ENCODE peak calls at places on chromosome 20, in nine cellular contexts. A, Q, L, W, F, T, Z, G and M are unnamed samples. For H3K79me2, the result is how much of the 10 kb centered on the place peaks cover.

GRCh38 chr20:15141880-15142279 is 804.5 kb upstream of the FLRT3 start:
- DNase-seq in A (no peak), Q (no peak), L (no peak), W (no peak), F (no peak), T (no peak), Z (no peak), G (no peak), M (no peak)

GRCh38 chr20:19212524-19213502 is at the start of gene SLC24A3:
- DNase-seq in A (peak), Q (peak), L (peak), W (peak), F (peak), T (no peak), Z (peak), G (no peak), M (peak)

GRCh38 chr20:51624157-51624731 is 81.7 kb upstream of the NFATC2 start:
- DNase-seq in A (peak), Q (peak), L (peak), W (peak), F (peak), T (peak), Z (peak), G (peak), M (peak)

GRCh38 chr20:37007898-37008649 is 56.6 kb upstream of the SAMHD1 start:
- DNase-seq in A (no peak), Q (peak), L (no peak), W (peak), F (peak), T (peak), Z (peak), G (peak), M (peak)

GRCh38 chr20:1945134-1945618 is 48.7 kb downstream of the PDYN start:
- DNase-seq in A (no peak), Q (peak), L (no peak), W (no peak), F (no peak), T (no peak), Z (peak), G (no peak), M (no peak)

GRCh38 chr20:16314320-16314719 is 258.9 kb downstream of the KIF16B start:
- DNase-seq in A (no peak), Q (no peak), L (no peak), W (no peak), F (no peak), T (no peak), Z (no peak), G (no peak), M (no peak)

GRCh38 chr20:59253779-59254319 is 46.6 kb upstream of the EDN3 start:
- DNase-seq in A (peak), Q (no peak), L (no peak), W (peak), F (no peak), T (no peak), Z (no peak), G (no peak), M (peak)

GRCh38 chr20:36030143-36030542 is 61.8 kb downstream of the CNBD2 start:
- DNase-seq in A (no peak), Q (peak), L (no peak), W (no peak), F (no peak), T (no peak), Z (no peak), G (no peak), M (no peak)

GRCh38 chr20:31839782-31840487 is 5.5 kb downstream of the FOXS1 start:
- DNase-seq in A (no peak), Q (no peak), L (no peak), W (no peak), F (no peak), T (no peak), Z (peak), G (no peak), M (no peak)

GRCh38 chr20:32189691-32190607 is 17.6 kb downstream of the PLAGL2 start:
- DNase-seq in A (peak), Q (peak), L (peak), W (peak), F (no peak), T (peak), Z (peak), G (no peak), M (no peak)

GRCh38 chr20:32236819-32237218 is 29.1 kb downstream of the POFUT1 start:
- DNase-seq in A (no peak), Q (no peak), L (no peak), W (no peak), F (no peak), T (no peak), Z (no peak), G (no peak), M (no peak)

GRCh38 chr20:3704085-3704484 is 8.3 kb downstream of the SIGLEC1 start:
- DNase-seq in A (no peak), Q (no peak), L (peak), W (peak), F (no peak), T (no peak), Z (no peak), G (no peak), M (no peak)

GRCh38 chr20:45372646-45373352 is 5.3 kb downstream of the TP53TG5 start:
- DNase-seq in A (peak), Q (no peak), L (peak), W (no peak), F (no peak), T (no peak), Z (peak), G (no peak), M (no peak)

GRCh38 chr20:25081065-25081729 is 744 bp downstream of the VSX1 start:
- DNase-seq in A (peak), Q (no peak), L (peak), W (peak), F (no peak), T (no peak), Z (peak), G (no peak), M (no peak)

GRCh38 chr20:13545755-13546154 is 93.0 kb downstream of the TASP1 start:
- DNase-seq in A (no peak), Q (no peak), L (no peak), W (no peak), F (no peak), T (peak), Z (peak), G (no peak), M (no peak)

GRCh38 chr20:31722388-31723281 is at the start of gene BCL2L1:
- DNase-seq in A (peak), Q (peak), L (peak), W (peak), F (peak), T (peak), Z (peak), G (peak), M (peak)

GRCh38 chr20:56504373-56505005 is 20.1 kb upstream of the FAM209A start:
- DNase-seq in A (peak), Q (no peak), L (peak), W (peak), F (no peak), T (no peak), Z (peak), G (no peak), M (no peak)

GRCh38 chr20:18066421-18067333 is 9.0 kb upstream of the OVOL2 start:
- DNase-seq in A (no peak), Q (no peak), L (no peak), W (no peak), F (no peak), T (no peak), Z (no peak), G (peak), M (no peak)

GRCh38 chr20:47274449-47275108 is 81.9 kb downstream of the ZMYND8 start:
- DNase-seq in A (no peak), Q (peak), L (no peak), W (no peak), F (peak), T (peak), Z (peak), G (no peak), M (no peak)

GRCh38 chr20:19560876-19561480 is 197.1 kb upstream of the RIN2 start:
- DNase-seq in A (no peak), Q (no peak), L (no peak), W (no peak), F (no peak), T (no peak), Z (no peak), G (no peak), M (no peak)

GRCh38 chr20:58366866-58367265 is 22.2 kb upstream of the VAPB start:
- DNase-seq in A (no peak), Q (no peak), L (no peak), W (no peak), F (no peak), T (no peak), Z (no peak), G (no peak), M (no peak)

GRCh38 chr20:1086273-1087213 is 31.9 kb upstream of the PSMF1 start:
- DNase-seq in A (peak), Q (no peak), L (no peak), W (no peak), F (no peak), T (no peak), Z (no peak), G (no peak), M (no peak)

GRCh38 chr20:32992015-32992641 is 12.1 kb downstream of the SUN5 start:
- DNase-seq in A (no peak), Q (no peak), L (no peak), W (no peak), F (no peak), T (no peak), Z (no peak), G (no peak), M (no peak)

GRCh38 chr20:13279171-13279570 is 58.1 kb downstream of the ISM1 start:
- DNase-seq in A (no peak), Q (no peak), L (no peak), W (no peak), F (no peak), T (no peak), Z (peak), G (no peak), M (no peak)

GRCh38 chr20:22586645-22587310 is 2.4 kb upstream of the FOXA2 start:
- DNase-seq in A (peak), Q (no peak), L (peak), W (peak), F (no peak), T (no peak), Z (peak), G (no peak), M (no peak)

GRCh38 chr20:24936526-24937407 is 12.3 kb upstream of the CST7 start:
- DNase-seq in A (no peak), Q (no peak), L (no peak), W (no peak), F (no peak), T (no peak), Z (no peak), G (no peak), M (no peak)

GRCh38 chr20:21900431-21900830 is 195.0 kb downstream of the PAX1 start:
- DNase-seq in A (no peak), Q (no peak), L (no peak), W (no peak), F (no peak), T (no peak), Z (no peak), G (no peak), M (no peak)

GRCh38 chr20:1721687-1722512 is 64.3 kb upstream of the SIRPG start:
- DNase-seq in A (no peak), Q (no peak), L (peak), W (no peak), F (peak), T (no peak), Z (no peak), G (peak), M (peak)

GRCh38 chr20:57772349-57772964 is 62.6 kb upstream of the PMEPA1 start:
- DNase-seq in A (peak), Q (peak), L (peak), W (no peak), F (peak), T (peak), Z (peak), G (no peak), M (no peak)

GRCh38 chr20:4815618-4816017 is 93.9 kb downstream of the PRND start:
- DNase-seq in A (no peak), Q (no peak), L (no peak), W (no peak), F (no peak), T (no peak), Z (no peak), G (no peak), M (no peak)

GRCh38 chr20:4814696-4815252 is 93.1 kb downstream of the PRND start:
- DNase-seq in A (no peak), Q (no peak), L (no peak), W (no peak), F (no peak), T (no peak), Z (no peak), G (peak), M (peak)

GRCh38 chr20:4813076-4813838 is 91.5 kb downstream of the PRND start:
- DNase-seq in A (no peak), Q (no peak), L (no peak), W (no peak), F (no peak), T (no peak), Z (no peak), G (peak), M (no peak)

GRCh38 chr20:4812641-4813075 is 90.9 kb downstream of the PRND start:
- DNase-seq in A (no peak), Q (no peak), L (no peak), W (no peak), F (no peak), T (no peak), Z (no peak), G (peak), M (no peak)

DNA sequence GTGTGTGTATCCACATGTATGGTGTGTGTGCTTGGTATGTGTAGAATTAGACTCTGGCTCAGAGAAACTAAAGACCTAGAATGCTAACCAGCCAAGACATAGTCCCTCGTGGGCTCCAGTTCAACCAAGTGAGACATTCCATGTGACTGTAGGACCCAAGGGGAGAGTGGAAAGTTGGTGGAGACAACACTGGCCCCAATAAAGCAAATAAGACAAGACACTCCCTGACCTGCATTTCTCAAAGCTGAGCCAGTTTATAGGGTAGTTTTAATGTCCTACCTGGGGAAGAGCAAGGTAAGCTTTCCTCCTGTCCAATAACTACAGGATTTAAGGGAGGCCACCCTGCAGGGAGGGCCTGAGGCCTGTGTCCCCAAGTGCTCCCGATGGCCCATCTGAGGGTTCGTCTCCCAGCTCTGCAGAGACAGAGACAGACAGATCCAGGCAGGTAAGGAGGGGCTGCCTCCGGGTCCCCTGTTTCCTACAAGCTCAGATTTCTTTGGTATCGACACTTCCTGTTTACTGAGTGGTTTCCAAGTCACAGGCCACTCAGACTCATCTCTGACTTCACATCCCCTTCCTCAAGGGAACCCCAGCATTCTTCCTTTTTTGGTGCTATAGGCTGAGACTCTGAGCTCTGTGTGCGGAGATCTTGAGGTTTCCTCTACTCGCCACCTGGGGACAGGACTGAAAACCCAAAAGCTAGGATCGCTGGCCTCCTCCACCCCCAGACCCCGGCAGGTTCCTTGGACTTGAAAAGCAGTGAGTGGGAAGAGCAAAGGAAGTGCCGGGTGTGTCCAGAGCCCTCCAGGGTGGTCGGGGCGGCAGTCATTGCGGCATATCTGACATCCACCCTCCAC is 92.4 kb downstream of the PRND start:
- DNase-seq in A (no peak), Q (no peak), L (no peak), W (no peak), F (no peak), T (no peak), Z (no peak), G (peak), M (peak)
- H3K4me2 ChIP-seq in A (no peak), Q (peak), L (no peak), W (no peak), F (no peak), T (no peak), Z (no peak), G (peak), M (peak)

DNA sequence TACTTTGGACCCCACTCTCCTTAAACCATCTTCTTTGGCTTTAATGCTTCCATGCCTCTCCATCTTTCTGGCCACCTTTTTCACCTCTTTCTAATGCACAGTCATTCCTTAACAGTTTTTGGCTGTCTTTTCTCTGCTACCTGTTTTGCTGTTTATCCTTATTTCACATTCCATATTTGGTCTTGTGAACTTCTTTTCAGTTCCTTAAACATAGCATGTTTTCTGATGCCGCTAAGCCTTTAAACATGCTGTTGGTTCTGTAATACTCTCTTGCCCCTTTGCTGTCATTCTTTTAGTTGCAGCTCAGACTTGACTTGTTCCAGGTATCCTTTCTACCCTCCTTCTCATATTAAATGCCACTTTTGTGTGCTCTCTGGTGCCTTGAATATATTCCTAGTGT is 35.8 kb downstream of the TOP1 start:
- DNase-seq in A (no peak), Q (no peak), L (no peak), W (no peak), F (no peak), T (no peak), Z (no peak), G (no peak), M (no peak)
- H2AFZ ChIP-seq in A (no peak), Q (no peak), L (no peak), W (no peak), F (no peak), T (no peak), Z (no peak), G (no peak), M (no peak)

GRCh38 chr20:62156592-62157386 is 13.2 kb downstream of the SS18L1 start:
- DNase-seq in A (peak), Q (peak), L (peak), W (peak), F (no peak), T (no peak), Z (peak), G (peak), M (peak)
- H3K79me2 ChIP-seq in A (half or more), Q (under half), L (under half), W (half or more), F (half or more), T (half or more), Z (half or more), G (under half), M (half or more)

DNA sequence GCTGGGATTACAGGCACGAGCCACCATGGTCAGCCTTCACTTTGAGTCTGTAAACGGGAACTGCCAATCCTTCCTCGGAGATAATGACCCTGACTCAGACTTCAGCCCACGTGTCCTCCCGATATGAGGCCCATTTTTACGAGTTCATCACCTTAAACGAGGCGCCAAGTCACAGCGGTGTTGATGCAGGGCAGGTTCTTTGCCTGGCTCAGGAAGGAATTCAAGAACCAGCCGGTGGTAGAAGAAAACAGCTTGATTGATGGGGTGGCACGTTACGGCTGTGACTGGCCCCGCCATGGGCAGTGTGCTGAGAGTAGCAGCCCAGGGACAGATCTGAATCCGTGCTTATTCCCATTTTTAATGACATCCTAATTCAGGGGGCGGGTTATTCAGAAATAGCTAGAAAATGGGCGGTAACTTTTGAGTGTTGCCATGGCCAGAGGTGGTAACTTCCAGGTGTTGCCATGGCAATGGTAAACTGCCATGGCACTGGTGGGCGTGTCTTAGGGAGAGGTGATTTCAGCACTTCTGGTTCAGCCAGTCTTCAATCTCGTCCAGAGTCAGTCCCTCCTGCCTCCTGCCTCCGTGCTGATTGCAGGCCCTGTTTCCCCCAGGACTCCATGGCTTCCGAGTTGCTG is 9.1 kb upstream of the MAP1LC3A start:
- DNase-seq in A (peak), Q (no peak), L (peak), W (no peak), F (peak), T (no peak), Z (peak), G (no peak), M (no peak)
- H3K4me2 ChIP-seq in A (no peak), Q (no peak), L (no peak), W (no peak), F (no peak), T (no peak), Z (no peak), G (no peak), M (no peak)

GRCh38 chr20:49622243-49622642 is 54.3 kb upstream of the PTGIS start:
- DNase-seq in A (no peak), Q (no peak), L (no peak), W (no peak), F (no peak), T (no peak), Z (no peak), G (no peak), M (no peak)

GRCh38 chr20:49618289-49618688 is 50.4 kb upstream of the PTGIS start:
- DNase-seq in A (no peak), Q (no peak), L (no peak), W (no peak), F (no peak), T (no peak), Z (no peak), G (no peak), M (no peak)

GRCh38 chr20:49624317-49624716 is 56.4 kb upstream of the PTGIS start:
- DNase-seq in A (no peak), Q (no peak), L (no peak), W (no peak), F (no peak), T (no peak), Z (no peak), G (peak), M (no peak)

GRCh38 chr20:49619113-49620048 is 51.4 kb upstream of the PTGIS start:
- DNase-seq in A (no peak), Q (no peak), L (no peak), W (no peak), F (no peak), T (no peak), Z (no peak), G (no peak), M (no peak)

GRCh38 chr20:49620364-49621240 is 52.7 kb upstream of the PTGIS start:
- DNase-seq in A (no peak), Q (no peak), L (no peak), W (no peak), F (no peak), T (no peak), Z (no peak), G (peak), M (peak)
- H2AFZ ChIP-seq in A (no peak), Q (no peak), L (no peak), W (no peak), F (no peak), T (no peak), Z (no peak), G (no peak), M (no peak)

GRCh38 chr20:63198606-63199005 is 17.3 kb downstream of the YTHDF1 start:
- DNase-seq in A (no peak), Q (no peak), L (no peak), W (no peak), F (no peak), T (no peak), Z (no peak), G (no peak), M (no peak)
- H3K79me2 ChIP-seq in A (half or more), Q (under half), L (under half), W (half or more), F (half or more), T (half or more), Z (half or more), G (half or more), M (half or more)

GRCh38 chr20:43799150-43799711 is 72.4 kb upstream of the GTSF1L start:
- DNase-seq in A (no peak), Q (peak), L (no peak), W (peak), F (no peak), T (no peak), Z (peak), G (no peak), M (no peak)
- H3K4me2 ChIP-seq in A (peak), Q (no peak), L (no peak), W (no peak), F (no peak), T (no peak), Z (peak), G (no peak), M (no peak)

DNA sequence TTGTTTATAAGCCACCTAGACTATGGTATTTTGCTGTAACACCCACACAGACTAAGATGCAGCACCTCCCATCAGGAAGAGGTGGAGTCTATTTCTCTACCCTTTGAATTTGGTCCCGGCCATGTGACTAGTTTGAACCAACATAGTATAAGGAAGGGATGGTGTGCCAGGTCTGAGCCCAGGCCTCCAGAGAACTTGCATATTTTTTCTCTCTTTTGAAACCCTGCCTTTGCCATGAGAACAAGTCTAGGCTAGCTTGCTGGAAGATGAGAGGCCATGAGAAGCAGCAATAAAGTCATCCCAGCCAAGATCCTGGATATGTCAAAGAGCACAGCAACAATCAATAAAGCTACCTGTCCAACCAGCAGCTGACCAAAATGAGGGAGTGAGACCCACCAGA is 63.0 kb upstream of the ANKEF1 start:
- DNase-seq in A (no peak), Q (no peak), L (no peak), W (no peak), F (peak), T (no peak), Z (no peak), G (no peak), M (no peak)
- H2AFZ ChIP-seq in A (no peak), Q (no peak), L (no peak), W (no peak), F (peak), T (no peak), Z (no peak), G (no peak), M (peak)